ENCODE peak calls at places on chromosome 1, in nine cellular contexts. F is OCI-LY7, N is heart right ventricle, K is ovary, G is GM23248, W is fibroblast of lung, V is PC-3, L is cardiac muscle cell, E is right cardiac atrium. U is an unnamed sample.

GRCh38 chr1:32464716-32465540 is at the start of gene ZBTB8B:
- DNase-seq in F (no peak), N (peak; percentile 63), K (peak; percentile 93), G (no peak), W (peak; percentile 78), V (peak; percentile 83), L (peak; percentile 96), E (peak; percentile 92), U (peak; percentile 41)

GRCh38 chr1:15526021-15526489 is 593 bp upstream of the DNAJC16 start:
- DNase-seq in F (peak; percentile 15), N (no peak), K (peak; percentile 51), G (no peak), W (no peak), V (no peak), L (peak; percentile 12), E (peak; percentile 66), U (no peak)

GRCh38 chr1:12386130-12386529 is 156.3 kb downstream of the VPS13D start:
- DNase-seq in F (peak; percentile 8), N (no peak), K (no peak), G (no peak), W (no peak), V (peak; percentile 90), L (no peak), E (no peak), U (peak; percentile 47)

GRCh38 chr1:109535971-109536491 is 3.6 kb upstream of the GPR61 start:
- DNase-seq in F (no peak), N (peak; percentile 66), K (no peak), G (no peak), W (no peak), V (no peak), L (peak; percentile 65), E (peak; percentile 71), U (no peak)

GRCh38 chr1:84379128-84379527 is 19.2 kb upstream of the DNASE2B start:
- DNase-seq in F (no peak), N (no peak), K (no peak), G (peak; percentile 85), W (peak; percentile 93), V (peak; percentile 74), L (no peak), E (no peak), U (no peak)

GRCh38 chr1:93196591-93196990 is 16.1 kb downstream of the CCDC18 start:
- DNase-seq in F (no peak), N (no peak), K (no peak), G (peak; percentile 49), W (peak; percentile 27), V (no peak), L (no peak), E (no peak), U (no peak)

GRCh38 chr1:201016211-201016651 is 7.3 kb downstream of the KIF21B start:
- DNase-seq in F (no peak), N (peak; percentile 38), K (peak; percentile 49), G (peak; percentile 51), W (peak; percentile 14), V (peak; percentile 42), L (peak; percentile 52), E (peak; percentile 73), U (no peak)

GRCh38 chr1:118649406-118649805 is 338.7 kb downstream of the TBX15 start:
- DNase-seq in F (no peak), N (no peak), K (no peak), G (no peak), W (no peak), V (no peak), L (no peak), E (no peak), U (no peak)

GRCh38 chr1:203104789-203105188 is 19.0 kb upstream of the MYOG start:
- DNase-seq in F (no peak), N (no peak), K (no peak), G (no peak), W (no peak), V (no peak), L (no peak), E (no peak), U (no peak)

GRCh38 chr1:178639326-178639725 is 85.7 kb upstream of the RALGPS2 start:
- DNase-seq in F (no peak), N (no peak), K (no peak), G (peak; percentile 38), W (peak; percentile 24), V (no peak), L (no peak), E (no peak), U (no peak)

GRCh38 chr1:181318858-181319235 is 164.5 kb upstream of the CACNA1E start:
- DNase-seq in F (no peak), N (no peak), K (no peak), G (peak; percentile 70), W (no peak), V (no peak), L (no peak), E (no peak), U (no peak)

GRCh38 chr1:36342426-36343185 is 19.2 kb upstream of the EVA1B start:
- DNase-seq in F (peak; percentile 55), N (peak; percentile 39), K (no peak), G (peak; percentile 87), W (peak; percentile 67), V (peak; percentile 87), L (no peak), E (peak; percentile 81), U (no peak)

GRCh38 chr1:16886860-16887605 is 8.7 kb upstream of the RNU1-2 start:
- DNase-seq in F (no peak), N (no peak), K (no peak), G (no peak), W (no peak), V (no peak), L (no peak), E (no peak), U (no peak)

GRCh38 chr1:40047769-40048168 is 7.2 kb downstream of the CAP1 start:
- DNase-seq in F (no peak), N (no peak), K (no peak), G (no peak), W (no peak), V (no peak), L (no peak), E (no peak), U (no peak)

GRCh38 chr1:55815745-55816455 is 600.7 kb upstream of the USP24 start:
- DNase-seq in F (no peak), N (no peak), K (no peak), G (no peak), W (no peak), V (no peak), L (no peak), E (no peak), U (no peak)

GRCh38 chr1:5444365-5444890 is 547.8 kb downstream of the NPHP4 start:
- DNase-seq in F (peak; percentile 12), N (no peak), K (no peak), G (no peak), W (no peak), V (no peak), L (no peak), E (no peak), U (no peak)

GRCh38 chr1:56200921-56201320 is 378.4 kb downstream of the PLPP3 start:
- DNase-seq in F (no peak), N (no peak), K (no peak), G (peak; percentile 66), W (no peak), V (peak; percentile 6), L (no peak), E (no peak), U (no peak)

GRCh38 chr1:178933709-178934573 is 63.1 kb upstream of the ANGPTL1 start:
- DNase-seq in F (no peak), N (peak; percentile 18), K (no peak), G (no peak), W (peak; percentile 25), V (no peak), L (no peak), E (peak; percentile 64), U (no peak)

GRCh38 chr1:210081494-210081893 is 143.5 kb downstream of the SYT14 start:
- DNase-seq in F (no peak), N (no peak), K (no peak), G (no peak), W (no peak), V (peak; percentile 22), L (no peak), E (no peak), U (no peak)

GRCh38 chr1:26700711-26701110 is 4.9 kb downstream of the ARID1A start:
- DNase-seq in F (peak; percentile 54), N (no peak), K (no peak), G (peak; percentile 46), W (peak; percentile 48), V (no peak), L (no peak), E (no peak), U (no peak)
- H3K4me1 ChIP-seq in F (peaks cover 73% of the 10 kb centered on the region), N (peaks cover 70% of the 10 kb centered on the region), K (peaks cover 28% of the 10 kb centered on the region), G (peaks cover 69% of the 10 kb centered on the region), W (peaks cover 24% of the 10 kb centered on the region), V (peaks cover 73% of the 10 kb centered on the region), L (peaks cover 58% of the 10 kb centered on the region), E (peaks cover 26% of the 10 kb centered on the region), U (peaks cover 75% of the 10 kb centered on the region)

GRCh38 chr1:64203420-64203819 is at the start of gene UBE2U:
- DNase-seq in F (no peak), N (no peak), K (no peak), G (no peak), W (no peak), V (no peak), L (no peak), E (no peak), U (no peak)

GRCh38 chr1:64212023-64212422 is 8.6 kb downstream of the UBE2U start:
- DNase-seq in F (no peak), N (no peak), K (no peak), G (peak; percentile 87), W (peak; percentile 54), V (peak; percentile 11), L (no peak), E (no peak), U (no peak)

GRCh38 chr1:64209221-64209620 is 5.8 kb downstream of the UBE2U start:
- DNase-seq in F (no peak), N (no peak), K (no peak), G (peak; percentile 16), W (no peak), V (no peak), L (no peak), E (no peak), U (no peak)
- H3K4me1 ChIP-seq in F (no peaks in the 10 kb centered on the region), N (no peaks in the 10 kb centered on the region), K (no peaks in the 10 kb centered on the region), G (peaks cover 27% of the 10 kb centered on the region), W (peaks cover 5% of the 10 kb centered on the region), V (no peaks in the 10 kb centered on the region), L (no peaks in the 10 kb centered on the region), E (no peaks in the 10 kb centered on the region), U (no peaks in the 10 kb centered on the region)

GRCh38 chr1:19477284-19478240 is 7.8 kb downstream of the CAPZB start:
- DNase-seq in F (peak; percentile 69), N (no peak), K (no peak), G (no peak), W (no peak), V (no peak), L (no peak), E (peak; percentile 61), U (no peak)
- H3K4me1 ChIP-seq in F (peaks cover 33% of the 10 kb centered on the region), N (peaks cover 63% of the 10 kb centered on the region), K (peaks cover 30% of the 10 kb centered on the region), G (peaks cover 31% of the 10 kb centered on the region), W (peaks cover 27% of the 10 kb centered on the region), V (peaks cover 8% of the 10 kb centered on the region), L (peaks cover 40% of the 10 kb centered on the region), E (peaks cover 42% of the 10 kb centered on the region), U (peaks cover 24% of the 10 kb centered on the region)

DNA sequence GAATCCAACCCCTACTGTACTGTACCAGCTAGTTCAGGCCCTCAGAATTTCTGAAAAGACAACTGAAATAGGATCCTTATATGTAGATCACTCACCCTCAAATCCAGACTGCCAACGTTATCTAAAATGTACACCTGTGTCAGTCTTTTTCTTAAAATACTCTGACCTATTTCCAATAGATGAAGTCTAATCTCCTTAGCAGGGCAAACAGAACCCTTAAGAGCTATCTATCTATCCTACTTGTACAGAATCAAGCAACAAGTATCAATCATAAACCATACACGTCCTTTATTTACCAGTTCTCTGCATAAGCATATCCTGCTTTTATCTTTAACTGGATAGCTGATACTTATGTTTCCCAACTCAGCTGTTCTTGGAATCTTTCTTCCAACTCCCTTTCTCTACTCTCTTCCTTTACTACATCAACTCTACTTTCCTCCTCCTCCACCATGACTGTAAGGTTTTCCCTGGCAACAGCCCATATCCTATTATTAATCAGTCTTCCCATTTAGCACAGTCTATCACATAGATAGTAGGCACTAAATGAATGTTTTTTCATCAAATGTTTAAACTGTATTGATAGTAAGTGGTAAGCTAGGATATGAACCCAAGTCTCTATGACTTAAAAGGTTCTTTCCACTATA is 2.8 kb downstream of the LRIF1 start:
- DNase-seq in F (no peak), N (no peak), K (no peak), G (no peak), W (no peak), V (no peak), L (no peak), E (no peak), U (no peak)
- H3K4me1 ChIP-seq in F (peaks cover 22% of the 10 kb centered on the region), N (peaks cover 4% of the 10 kb centered on the region), K (no peaks in the 10 kb centered on the region), G (peaks cover 25% of the 10 kb centered on the region), W (no peaks in the 10 kb centered on the region), V (peaks cover 28% of the 10 kb centered on the region), L (peaks cover 6% of the 10 kb centered on the region), E (no peaks in the 10 kb centered on the region), U (peaks cover 44% of the 10 kb centered on the region)